ENCODE peak calls at places on chromosomes 5 and 9, in six cellular contexts. W, U, K, T, F and X are unnamed samples.

GRCh38 chr9:111037744-111038335 is 430 bp downstream of the LPAR1 start:
- DNase-seq in W (no peak), U (no peak), K (no peak), T (no peak), F (no peak), X (no peak)

GRCh38 chr5:166746506-166746905 is 1544.9 kb upstream of the WWC1 start:
- DNase-seq in W (no peak), U (no peak), K (no peak), T (no peak), F (no peak), X (no peak)

GRCh38 chr9:134618823-134619454 is 22.7 kb upstream of the COL5A1 start:
- DNase-seq in W (no peak), U (no peak), K (no peak), T (no peak), F (no peak), X (no peak)

GRCh38 chr5:910769-911160 is 18.1 kb downstream of the TRIP13 start:
- DNase-seq in W (no peak), U (no peak), K (no peak), T (no peak), F (no peak), X (no peak)

GRCh38 chr5:38465045-38465444 is 91.4 kb downstream of the LIFR start:
- DNase-seq in W (no peak), U (no peak), K (no peak), T (no peak), F (no peak), X (no peak)

GRCh38 chr9:132408521-132408920 is 1.5 kb upstream of the CFAP77 start:
- DNase-seq in W (no peak), U (no peak), K (no peak), T (no peak), F (no peak), X (no peak)

GRCh38 chr5:133741396-133741795 is 129.1 kb upstream of the FSTL4 start:
- DNase-seq in W (no peak), U (no peak), K (no peak), T (no peak), F (no peak), X (no peak)

GRCh38 chr5:80935811-80936385 is 24.3 kb upstream of the RASGRF2 start:
- DNase-seq in W (no peak), U (no peak), K (no peak), T (no peak), F (no peak), X (no peak)

GRCh38 chr5:179337227-179338122 is 7.8 kb downstream of the ADAMTS2 start:
- DNase-seq in W (no peak), U (no peak), K (no peak), T (no peak), F (no peak), X (no peak)

GRCh38 chr5:149397530-149397929 is 18.4 kb upstream of the IL17B start:
- DNase-seq in W (no peak), U (no peak), K (no peak), T (no peak), F (no peak), X (no peak)

GRCh38 chr5:177319913-177320588 is 8.4 kb upstream of the MXD3 start:
- DNase-seq in W (no peak), U (no peak), K (no peak), T (no peak), F (no peak), X (no peak)

GRCh38 chr9:134858051-134858841 is 22.4 kb upstream of the FCN2 start:
- DNase-seq in W (no peak), U (no peak), K (peak), T (no peak), F (no peak), X (no peak)

GRCh38 chr5:171874210-171874609 is 88.6 kb downstream of the SMIM23 start:
- DNase-seq in W (no peak), U (no peak), K (no peak), T (no peak), F (no peak), X (no peak)

GRCh38 chr9:372143-372542 is 157.5 kb downstream of the DOCK8 start:
- DNase-seq in W (no peak), U (no peak), K (no peak), T (no peak), F (no peak), X (no peak)

GRCh38 chr5:138773215-138773614 is 20.0 kb downstream of the CTNNA1 start:
- DNase-seq in W (no peak), U (no peak), K (no peak), T (no peak), F (no peak), X (no peak)

GRCh38 chr5:119288364-119289047 is 67.3 kb upstream of the TNFAIP8 start:
- DNase-seq in W (no peak), U (no peak), K (no peak), T (no peak), F (no peak), X (no peak)

GRCh38 chr9:2560175-2560574 is 61.4 kb upstream of the VLDLR start:
- DNase-seq in W (no peak), U (no peak), K (no peak), T (no peak), F (no peak), X (no peak)

GRCh38 chr5:74432240-74432639 is 208.3 kb downstream of the ENC1 start:
- DNase-seq in W (no peak), U (no peak), K (peak), T (peak), F (no peak), X (no peak)

GRCh38 chr5:36482812-36483211 is 123.6 kb upstream of the SLC1A3 start:
- DNase-seq in W (no peak), U (no peak), K (no peak), T (no peak), F (no peak), X (no peak)

GRCh38 chr5:150329881-150330876 is 27.3 kb upstream of the TCOF1 start:
- DNase-seq in W (no peak), U (no peak), K (no peak), T (no peak), F (no peak), X (no peak)

GRCh38 chr5:179374506-179375235 is 29.4 kb upstream of the ADAMTS2 start:
- DNase-seq in W (no peak), U (no peak), K (no peak), T (no peak), F (no peak), X (no peak)

GRCh38 chr9:92686954-92687353 is 17.0 kb upstream of the IPPK start:
- DNase-seq in W (no peak), U (no peak), K (no peak), T (peak), F (no peak), X (no peak)

GRCh38 chr5:136082390-136083193 is 50.1 kb upstream of the SMAD5 start:
- DNase-seq in W (peak), U (peak), K (no peak), T (peak), F (peak), X (peak)

GRCh38 chr9:134670042-134670525 is 28.5 kb downstream of the COL5A1 start:
- DNase-seq in W (no peak), U (no peak), K (no peak), T (no peak), F (no peak), X (no peak)

GRCh38 chr5:1421521-1422341 is 23.5 kb downstream of the SLC6A3 start:
- DNase-seq in W (no peak), U (no peak), K (no peak), T (no peak), F (peak), X (no peak)

GRCh38 chr9:3809724-3810123 is 283.9 kb upstream of the RFX3 start:
- DNase-seq in W (no peak), U (no peak), K (peak), T (no peak), F (no peak), X (no peak)